ENCODE peak calls at places on chromosomes 1 and 21, in nine cellular contexts. J is activated naive CD4-positive, alpha-beta T cell; Z is ovary; B is right lobe of liver; D is head of caudate nucleus; R is left cardiac atrium; K is sigmoid colon; G is germinal center; Q is LoVo. O is an unnamed sample.

GRCh38 chr21:43369124-43369523 is 57.8 kb downstream of the SIK1 start:
- DNase-seq in J (no peak), Z (no peak), B (no peak), D (peak), R (no peak), K (no peak), G (no peak), Q (no peak), O (no peak)

GRCh38 chr1:17551755-17552234 is 12.3 kb downstream of the ARHGEF10L start:
- DNase-seq in J (no peak), Z (no peak), B (no peak), D (no peak), R (no peak), K (no peak), G (no peak), Q (no peak), O (no peak)

GRCh38 chr1:66315675-66316074 is 218.3 kb upstream of the SGIP1 start:
- DNase-seq in J (no peak), Z (no peak), B (no peak), D (no peak), R (no peak), K (no peak), G (no peak), Q (peak), O (no peak)

GRCh38 chr1:239654998-239655397 is 268.6 kb downstream of the CHRM3 start:
- DNase-seq in J (no peak), Z (no peak), B (no peak), D (no peak), R (no peak), K (no peak), G (no peak), Q (no peak), O (no peak)

GRCh38 chr1:99580451-99580850 is 65.5 kb upstream of the PALMD start:
- DNase-seq in J (no peak), Z (no peak), B (no peak), D (no peak), R (peak), K (no peak), G (no peak), Q (no peak), O (no peak)

GRCh38 chr1:2255420-2256369 is 27.6 kb downstream of the SKI start:
- DNase-seq in J (no peak), Z (no peak), B (no peak), D (no peak), R (no peak), K (no peak), G (no peak), Q (peak), O (peak)

GRCh38 chr21:44767834-44768831 is 33.5 kb downstream of the UBE2G2 start:
- DNase-seq in J (no peak), Z (no peak), B (no peak), D (no peak), R (no peak), K (peak), G (no peak), Q (no peak), O (no peak)

GRCh38 chr1:46198026-46198826 is at the start of gene POMGNT1:
- DNase-seq in J (peak), Z (peak), B (peak), D (no peak), R (peak), K (peak), G (peak), Q (peak), O (peak)

GRCh38 chr1:3564921-3565831 is 46.1 kb downstream of the MEGF6 start:
- DNase-seq in J (no peak), Z (no peak), B (no peak), D (no peak), R (no peak), K (no peak), G (peak), Q (no peak), O (peak)

GRCh38 chr1:192724670-192725069 is 84.2 kb upstream of the RGS2 start:
- DNase-seq in J (no peak), Z (no peak), B (no peak), D (no peak), R (no peak), K (no peak), G (no peak), Q (no peak), O (no peak)

GRCh38 chr1:143691400-143691891 is 280.3 kb downstream of the FAM72C start:
- DNase-seq in J (no peak), Z (no peak), B (no peak), D (no peak), R (no peak), K (no peak), G (no peak), Q (no peak), O (no peak)

GRCh38 chr1:17189632-17190525 is 15.0 kb upstream of the PADI1 start:
- DNase-seq in J (no peak), Z (no peak), B (no peak), D (no peak), R (no peak), K (peak), G (no peak), Q (peak), O (no peak)

GRCh38 chr1:161258439-161259386 is at the start of gene PCP4L1:
- DNase-seq in J (peak), Z (peak), B (peak), D (peak), R (peak), K (peak), G (peak), Q (no peak), O (peak)

GRCh38 chr1:7534061-7534825 is 236.9 kb upstream of the VAMP3 start:
- DNase-seq in J (no peak), Z (no peak), B (no peak), D (no peak), R (no peak), K (no peak), G (no peak), Q (no peak), O (no peak)

GRCh38 chr1:45945426-45945825 is 142.0 kb downstream of the MAST2 start:
- DNase-seq in J (no peak), Z (no peak), B (no peak), D (no peak), R (peak), K (no peak), G (no peak), Q (no peak), O (no peak)

GRCh38 chr21:42524341-42525227 is 10.9 kb downstream of the SLC37A1 start:
- DNase-seq in J (no peak), Z (peak), B (no peak), D (no peak), R (peak), K (peak), G (peak), Q (no peak), O (peak)

O was measured in GM13976.